ENCODE peak calls at places on chromosomes 3 and 15, in ten cellular contexts. One of them, this sample, is unnamed.
A peak's percentile ranks its signal among the peaks of the same experiment; 100 is the strongest.

GRCh38 chr3:147130461-147130860 is 275.9 kb downstream of the ZIC4 start:
- DNase-seq in posterior vena cava: no peak
- DNase-seq in aorta: no peak
- DNase-seq in activated CD4-positive, alpha-beta T cell treated with anti-CD3 and anti-CD28 coated beads for 48 hours: no peak
- DNase-seq in T follicular helper cell: no peak
- DNase-seq in AG09319: no peak
- DNase-seq in RCC 7860: no peak
- DNase-seq in AG09309: peak; percentile 16
- DNase-seq in ACHN: no peak
- DNase-seq in HT1080: no peak
- DNase-seq in this sample: no peak

GRCh38 chr15:72365844-72366243 is 10.0 kb downstream of the HEXA start:
- DNase-seq in posterior vena cava: no peak
- DNase-seq in aorta: no peak
- DNase-seq in activated CD4-positive, alpha-beta T cell treated with anti-CD3 and anti-CD28 coated beads for 48 hours: no peak
- DNase-seq in T follicular helper cell: no peak
- DNase-seq in AG09319: no peak
- DNase-seq in RCC 7860: no peak
- DNase-seq in AG09309: no peak
- DNase-seq in ACHN: no peak
- DNase-seq in HT1080: peak; percentile 11
- DNase-seq in this sample: no peak

GRCh38 chr15:77143606-77144005 is 72.7 kb upstream of the TSPAN3 start:
- DNase-seq in posterior vena cava: no peak
- DNase-seq in aorta: no peak
- DNase-seq in activated CD4-positive, alpha-beta T cell treated with anti-CD3 and anti-CD28 coated beads for 48 hours: no peak
- DNase-seq in T follicular helper cell: no peak
- DNase-seq in AG09319: no peak
- DNase-seq in RCC 7860: no peak
- DNase-seq in AG09309: no peak
- DNase-seq in ACHN: no peak
- DNase-seq in HT1080: no peak
- DNase-seq in this sample: no peak

GRCh38 chr3:112007641-112008040 is 8.9 kb downstream of the TAGLN3 start:
- DNase-seq in posterior vena cava: no peak
- DNase-seq in aorta: no peak
- DNase-seq in activated CD4-positive, alpha-beta T cell treated with anti-CD3 and anti-CD28 coated beads for 48 hours: no peak
- DNase-seq in T follicular helper cell: no peak
- DNase-seq in AG09319: peak; percentile 40
- DNase-seq in RCC 7860: no peak
- DNase-seq in AG09309: peak; percentile 83
- DNase-seq in ACHN: no peak
- DNase-seq in HT1080: no peak
- DNase-seq in this sample: no peak

GRCh38 chr15:43150171-43150929 is 17.0 kb downstream of the TMEM62 start:
- DNase-seq in posterior vena cava: no peak
- DNase-seq in aorta: no peak
- DNase-seq in activated CD4-positive, alpha-beta T cell treated with anti-CD3 and anti-CD28 coated beads for 48 hours: no peak
- DNase-seq in T follicular helper cell: no peak
- DNase-seq in AG09319: peak; percentile 74
- DNase-seq in RCC 7860: peak; percentile 87
- DNase-seq in AG09309: peak; percentile 96
- DNase-seq in ACHN: peak; percentile 13
- DNase-seq in HT1080: peak; percentile 99
- DNase-seq in this sample: no peak

GRCh38 chr15:67082007-67082536 is 16.7 kb downstream of the SMAD3 start:
- DNase-seq in posterior vena cava: no peak
- DNase-seq in aorta: no peak
- DNase-seq in activated CD4-positive, alpha-beta T cell treated with anti-CD3 and anti-CD28 coated beads for 48 hours: peak; percentile 73
- DNase-seq in T follicular helper cell: peak; percentile 54
- DNase-seq in AG09319: no peak
- DNase-seq in RCC 7860: no peak
- DNase-seq in AG09309: no peak
- DNase-seq in ACHN: no peak
- DNase-seq in HT1080: no peak
- DNase-seq in this sample: no peak

GRCh38 chr3:43727930-43728329 is 37.2 kb downstream of the ABHD5 start:
- DNase-seq in posterior vena cava: no peak
- DNase-seq in aorta: peak; percentile 59
- DNase-seq in activated CD4-positive, alpha-beta T cell treated with anti-CD3 and anti-CD28 coated beads for 48 hours: no peak
- DNase-seq in T follicular helper cell: no peak
- DNase-seq in AG09319: no peak
- DNase-seq in RCC 7860: no peak
- DNase-seq in AG09309: no peak
- DNase-seq in ACHN: no peak
- DNase-seq in HT1080: peak; percentile 61
- DNase-seq in this sample: no peak

GRCh38 chr3:13515786-13516783 is 32.8 kb upstream of the FBLN2 start:
- DNase-seq in posterior vena cava: peak; percentile 87
- DNase-seq in aorta: no peak
- DNase-seq in activated CD4-positive, alpha-beta T cell treated with anti-CD3 and anti-CD28 coated beads for 48 hours: no peak
- DNase-seq in T follicular helper cell: no peak
- DNase-seq in AG09319: no peak
- DNase-seq in RCC 7860: no peak
- DNase-seq in AG09309: no peak
- DNase-seq in ACHN: no peak
- DNase-seq in HT1080: no peak
- DNase-seq in this sample: peak; percentile 36

GRCh38 chr3:53131136-53131495 is 881 bp upstream of the RFT1 start:
- DNase-seq in posterior vena cava: peak; percentile 35
- DNase-seq in aorta: no peak
- DNase-seq in activated CD4-positive, alpha-beta T cell treated with anti-CD3 and anti-CD28 coated beads for 48 hours: no peak
- DNase-seq in T follicular helper cell: no peak
- DNase-seq in AG09319: no peak
- DNase-seq in RCC 7860: no peak
- DNase-seq in AG09309: no peak
- DNase-seq in ACHN: no peak
- DNase-seq in HT1080: no peak
- DNase-seq in this sample: no peak

GRCh38 chr3:78804251-78805037 is 963.4 kb downstream of the ROBO1 start:
- DNase-seq in posterior vena cava: no peak
- DNase-seq in aorta: no peak
- DNase-seq in activated CD4-positive, alpha-beta T cell treated with anti-CD3 and anti-CD28 coated beads for 48 hours: no peak
- DNase-seq in T follicular helper cell: no peak
- DNase-seq in AG09319: peak; percentile 62
- DNase-seq in RCC 7860: no peak
- DNase-seq in AG09309: peak; percentile 76
- DNase-seq in ACHN: no peak
- DNase-seq in HT1080: no peak
- DNase-seq in this sample: peak; percentile 16

GRCh38 chr15:64452988-64453688 is 7.2 kb upstream of the ZNF609 start:
- DNase-seq in posterior vena cava: no peak
- DNase-seq in aorta: peak; percentile 58
- DNase-seq in activated CD4-positive, alpha-beta T cell treated with anti-CD3 and anti-CD28 coated beads for 48 hours: no peak
- DNase-seq in T follicular helper cell: no peak
- DNase-seq in AG09319: no peak
- DNase-seq in RCC 7860: no peak
- DNase-seq in AG09309: no peak
- DNase-seq in ACHN: no peak
- DNase-seq in HT1080: no peak
- DNase-seq in this sample: peak; percentile 38

GRCh38 chr3:59559721-59560514 is 510.1 kb upstream of the CFAP20DC start:
- DNase-seq in posterior vena cava: no peak
- DNase-seq in aorta: no peak
- DNase-seq in activated CD4-positive, alpha-beta T cell treated with anti-CD3 and anti-CD28 coated beads for 48 hours: peak; percentile 50
- DNase-seq in T follicular helper cell: no peak
- DNase-seq in AG09319: peak; percentile 67
- DNase-seq in RCC 7860: peak; percentile 95
- DNase-seq in AG09309: peak; percentile 91
- DNase-seq in ACHN: peak; percentile 87
- DNase-seq in HT1080: peak; percentile 97
- DNase-seq in this sample: no peak

GRCh38 chr3:135453333-135453732 is 512.2 kb upstream of the PPP2R3A start:
- DNase-seq in posterior vena cava: no peak
- DNase-seq in aorta: no peak
- DNase-seq in activated CD4-positive, alpha-beta T cell treated with anti-CD3 and anti-CD28 coated beads for 48 hours: no peak
- DNase-seq in T follicular helper cell: no peak
- DNase-seq in AG09319: no peak
- DNase-seq in RCC 7860: no peak
- DNase-seq in AG09309: no peak
- DNase-seq in ACHN: no peak
- DNase-seq in HT1080: no peak
- DNase-seq in this sample: no peak

GRCh38 chr15:77838061-77838460 is 205.3 kb upstream of the LINGO1 start:
- DNase-seq in posterior vena cava: peak; percentile 51
- DNase-seq in aorta: peak; percentile 37
- DNase-seq in activated CD4-positive, alpha-beta T cell treated with anti-CD3 and anti-CD28 coated beads for 48 hours: no peak
- DNase-seq in T follicular helper cell: no peak
- DNase-seq in AG09319: no peak
- DNase-seq in RCC 7860: peak; percentile 9
- DNase-seq in AG09309: no peak
- DNase-seq in ACHN: no peak
- DNase-seq in HT1080: no peak
- DNase-seq in this sample: no peak

GRCh38 chr3:149454746-149455145 is 19.8 kb upstream of the TM4SF4 start:
- DNase-seq in posterior vena cava: no peak
- DNase-seq in aorta: no peak
- DNase-seq in activated CD4-positive, alpha-beta T cell treated with anti-CD3 and anti-CD28 coated beads for 48 hours: no peak
- DNase-seq in T follicular helper cell: no peak
- DNase-seq in AG09319: no peak
- DNase-seq in RCC 7860: no peak
- DNase-seq in AG09309: peak; percentile 56
- DNase-seq in ACHN: no peak
- DNase-seq in HT1080: no peak
- DNase-seq in this sample: no peak

GRCh38 chr15:60809375-60809774 is 330.4 kb upstream of the ICE2 start:
- DNase-seq in posterior vena cava: no peak
- DNase-seq in aorta: no peak
- DNase-seq in activated CD4-positive, alpha-beta T cell treated with anti-CD3 and anti-CD28 coated beads for 48 hours: no peak
- DNase-seq in T follicular helper cell: no peak
- DNase-seq in AG09319: no peak
- DNase-seq in RCC 7860: no peak
- DNase-seq in AG09309: no peak
- DNase-seq in ACHN: no peak
- DNase-seq in HT1080: no peak
- DNase-seq in this sample: no peak

GRCh38 chr15:99566157-99566900 is 545 bp downstream of the MEF2A start:
- DNase-seq in posterior vena cava: peak; percentile 84
- DNase-seq in aorta: peak; percentile 44
- DNase-seq in activated CD4-positive, alpha-beta T cell treated with anti-CD3 and anti-CD28 coated beads for 48 hours: peak; percentile 32
- DNase-seq in T follicular helper cell: no peak
- DNase-seq in AG09319: no peak
- DNase-seq in RCC 7860: no peak
- DNase-seq in AG09309: no peak
- DNase-seq in ACHN: peak; percentile 11
- DNase-seq in HT1080: peak; percentile 6
- DNase-seq in this sample: peak; percentile 43

This sample was measured in testis.